ENCODE peak calls at places on chromosome 11, in nine cellular contexts. Y, N, H, U, Z, D, Q, W and P are unnamed samples.

GRCh38 chr11:68056317-68057285 is 17.8 kb downstream of the TCIRG1 start:
- DNase-seq in Y (no peak), N (no peak), H (no peak), U (no peak), Z (no peak), D (no peak), Q (no peak), W (no peak), P (no peak)

GRCh38 chr11:8533332-8533731 is 60.7 kb downstream of the STK33 start:
- DNase-seq in Y (no peak), N (no peak), H (no peak), U (no peak), Z (no peak), D (no peak), Q (no peak), W (no peak), P (no peak)

GRCh38 chr11:75821202-75821601 is 6.2 kb downstream of the UVRAG start:
- DNase-seq in Y (no peak), N (no peak), H (no peak), U (no peak), Z (no peak), D (no peak), Q (no peak), W (no peak), P (no peak)

GRCh38 chr11:9210922-9211320 is 54.2 kb downstream of the DENND5A start:
- DNase-seq in Y (no peak), N (no peak), H (no peak), U (no peak), Z (no peak), D (no peak), Q (no peak), W (peak; percentile 26), P (peak; percentile 61)

GRCh38 chr11:108034034-108034433 is 25.3 kb downstream of the CUL5 start:
- DNase-seq in Y (no peak), N (no peak), H (no peak), U (no peak), Z (no peak), D (no peak), Q (no peak), W (no peak), P (no peak)

GRCh38 chr11:109644158-109644557 is 222.2 kb downstream of the C11orf87 start:
- DNase-seq in Y (no peak), N (no peak), H (no peak), U (no peak), Z (peak; percentile 6), D (peak; percentile 21), Q (peak; percentile 20), W (no peak), P (no peak)

GRCh38 chr11:103948331-103948730 is 88.1 kb upstream of the DDI1 start:
- DNase-seq in Y (no peak), N (no peak), H (no peak), U (no peak), Z (no peak), D (no peak), Q (no peak), W (no peak), P (peak; percentile 30)

GRCh38 chr11:62547691-62548281 is 1.2 kb upstream of the AHNAK start:
- DNase-seq in Y (no peak), N (no peak), H (peak; percentile 48), U (no peak), Z (no peak), D (no peak), Q (peak; percentile 53), W (no peak), P (no peak)

GRCh38 chr11:68321293-68322030 is 9.1 kb downstream of the LRP5 start:
- DNase-seq in Y (no peak), N (no peak), H (no peak), U (no peak), Z (no peak), D (no peak), Q (no peak), W (no peak), P (no peak)

GRCh38 chr11:9716275-9717039 is 52.6 kb downstream of the SWAP70 start:
- DNase-seq in Y (no peak), N (no peak), H (no peak), U (peak; percentile 18), Z (no peak), D (peak; percentile 95), Q (no peak), W (peak; percentile 73), P (peak; percentile 48)

GRCh38 chr11:62431171-62431895 is 12.5 kb downstream of the SCGB1A1 start:
- DNase-seq in Y (no peak), N (no peak), H (no peak), U (peak; percentile 69), Z (no peak), D (peak; percentile 56), Q (no peak), W (peak; percentile 78), P (peak; percentile 86)

GRCh38 chr11:105139669-105140068 is at the start of gene CARD18:
- DNase-seq in Y (no peak), N (no peak), H (no peak), U (no peak), Z (no peak), D (no peak), Q (no peak), W (no peak), P (no peak)

GRCh38 chr11:125082611-125083311 is 19.7 kb downstream of the SLC37A2 start:
- DNase-seq in Y (no peak), N (no peak), H (no peak), U (no peak), Z (no peak), D (peak; percentile 78), Q (peak; percentile 72), W (peak; percentile 87), P (peak; percentile 83)

DNA sequence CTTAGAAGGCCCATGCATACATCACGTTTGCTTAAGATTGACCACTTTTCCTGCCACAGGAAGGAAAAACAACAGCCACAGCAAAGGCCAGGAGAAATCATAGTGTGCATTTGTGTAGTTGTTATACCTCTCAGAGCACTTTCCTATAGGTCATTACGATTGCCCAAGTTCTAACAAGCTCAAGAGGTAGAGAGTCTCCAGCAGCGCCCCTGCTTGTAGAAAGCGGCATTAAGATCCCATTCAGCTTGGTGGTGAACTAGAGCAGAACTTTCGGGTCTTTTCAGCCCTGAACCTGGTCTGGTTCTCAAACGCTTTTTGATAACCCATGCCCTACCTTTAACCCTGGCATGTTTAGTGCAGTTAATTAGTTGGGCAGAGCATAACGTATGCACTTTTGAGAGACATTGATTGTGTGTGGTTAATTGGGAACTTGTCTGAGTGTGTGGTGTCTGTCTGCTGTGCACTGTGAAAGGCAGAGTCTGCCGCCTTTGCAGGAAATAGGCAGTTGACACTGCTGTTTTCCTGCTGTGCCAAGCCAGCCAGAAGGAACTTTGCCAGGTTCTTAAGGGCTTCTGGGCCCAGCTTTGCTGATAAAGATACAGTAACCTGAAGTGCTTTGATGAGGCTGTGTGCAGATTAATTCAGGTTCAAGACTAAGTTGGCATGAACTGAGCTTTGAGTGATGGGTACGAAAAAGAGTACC is 109.9 kb upstream of the CLMP start:
- DNase-seq in Y (no peak), N (no peak), H (no peak), U (no peak), Z (no peak), D (no peak), Q (no peak), W (no peak), P (no peak)
- TF ChIP-seq CTCF in Y (no peak), N (no peak), H (no peak), U (peak; percentile 19), Z (no peak), D (no peak), Q (no peak), W (no peak), P (no peak)

GRCh38 chr11:133531971-133532651 is at the start of gene OPCML:
- DNase-seq in Y (no peak), N (no peak), H (no peak), U (no peak), Z (no peak), D (no peak), Q (peak; percentile 30), W (no peak), P (no peak)
- H3K4me3 ChIP-seq in Y (no peak within 1 kb of the TSS), N (no peak within 1 kb of the TSS), H (no peak within 1 kb of the TSS), U (no peak within 1 kb of the TSS), Z (no peak within 1 kb of the TSS), D (no peak within 1 kb of the TSS), Q (no peak within 1 kb of the TSS), W (no peak within 1 kb of the TSS), P (no peak within 1 kb of the TSS)

GRCh38 chr11:83035070-83035854 is 36.4 kb downstream of the RAB30 start:
- DNase-seq in Y (no peak), N (no peak), H (no peak), U (no peak), Z (no peak), D (peak; percentile 42), Q (no peak), W (peak; percentile 29), P (peak; percentile 74)

GRCh38 chr11:83034673-83035014 is 37.1 kb downstream of the RAB30 start:
- DNase-seq in Y (no peak), N (no peak), H (no peak), U (no peak), Z (no peak), D (no peak), Q (no peak), W (no peak), P (no peak)

GRCh38 chr11:83036701-83037100 is 35.0 kb downstream of the RAB30 start:
- DNase-seq in Y (no peak), N (no peak), H (no peak), U (no peak), Z (no peak), D (no peak), Q (no peak), W (no peak), P (no peak)

GRCh38 chr11:83033972-83034672 is 37.6 kb downstream of the RAB30 start:
- DNase-seq in Y (no peak), N (no peak), H (peak; percentile 49), U (no peak), Z (peak; percentile 40), D (peak; percentile 63), Q (peak; percentile 73), W (peak; percentile 89), P (peak; percentile 85)

DNA sequence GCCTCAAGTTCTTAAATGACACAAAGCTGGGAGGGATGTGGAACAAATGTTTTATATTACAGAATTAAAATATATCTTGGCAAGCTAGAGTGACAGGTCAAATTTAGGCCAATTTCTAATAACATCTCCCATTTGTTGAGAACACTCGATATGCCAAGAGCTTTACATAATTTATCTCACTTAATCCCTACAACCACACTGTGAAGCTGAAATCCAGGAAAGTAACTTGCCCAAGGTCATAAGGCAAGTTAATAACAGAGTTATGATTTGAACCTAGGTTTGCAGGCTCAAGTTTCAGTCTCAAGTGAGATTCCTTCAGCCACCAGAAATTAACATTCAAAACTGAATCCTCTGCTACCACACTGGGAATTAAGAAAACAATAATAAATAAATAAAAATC is 38.3 kb downstream of the RAB30 start:
- DNase-seq in Y (no peak), N (no peak), H (no peak), U (no peak), Z (no peak), D (no peak), Q (no peak), W (no peak), P (peak; percentile 36)
- TF ChIP-seq CTCF in Y (no peak), N (no peak), H (no peak), U (no peak), Z (no peak), D (no peak), Q (no peak), W (no peak), P (no peak)

DNA sequence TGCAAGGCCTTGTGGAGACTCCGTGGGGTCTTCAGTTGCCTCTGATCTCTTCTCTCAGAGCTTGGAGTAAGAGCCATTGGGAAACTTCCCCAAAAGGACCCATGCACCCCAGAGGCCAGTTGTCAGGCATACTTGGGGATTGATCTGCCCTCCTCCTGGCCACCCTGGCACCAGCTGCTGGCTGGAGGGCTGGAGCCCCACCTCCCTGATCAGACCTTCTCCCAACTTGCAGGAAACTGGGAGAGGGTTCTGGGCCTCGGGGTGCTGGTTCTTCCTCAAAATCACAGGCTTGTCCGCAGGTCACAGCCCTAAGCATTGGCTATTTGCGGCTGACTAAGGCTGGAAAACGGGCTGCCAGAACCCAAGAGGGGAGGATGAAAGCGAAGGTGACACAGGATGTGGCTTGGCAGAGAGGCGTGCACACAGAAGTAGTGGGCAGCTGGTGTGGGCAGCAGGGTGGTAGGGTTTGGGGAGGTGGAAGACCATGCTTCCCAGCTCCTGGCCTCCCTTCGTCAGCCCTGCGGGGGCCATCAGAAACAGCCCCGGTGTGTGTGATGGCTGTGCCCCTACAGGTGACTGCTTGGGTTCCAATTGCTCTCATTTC is 1.3 kb upstream of the DGKZ start:
- DNase-seq in Y (peak; percentile 86), N (peak; percentile 73), H (peak; percentile 50), U (no peak), Z (no peak), D (no peak), Q (no peak), W (no peak), P (no peak)
- H3K4me3 ChIP-seq in Y (peak overlapping the region; percentile 43), N (peak overlapping the region; percentile 65), H (no peak overlapping the region), U (no peak overlapping the region), Z (peak overlapping the region; percentile 32), D (no peak overlapping the region), Q (no peak overlapping the region), W (no peak overlapping the region), P (no peak overlapping the region)